ENCODE peak calls at places on chromosomes 7 and 10, in eight cellular contexts. A, M, T, G, D, Y, I and F are unnamed samples.
A peak's percentile ranks its signal among the peaks of the same experiment; 100 is the strongest.

GRCh38 chr7:67484244-67484751 is 487.7 kb downstream of the TYW1 start:
- DNase-seq in A (peak; percentile 17), M (peak; percentile 39), T (peak; percentile 68), G (peak; percentile 16), D (peak; percentile 66), Y (peak; percentile 38), I (no peak), F (no peak)

GRCh38 chr10:96346295-96346694 is 12.5 kb downstream of the OPALIN start:
- DNase-seq in A (no peak), M (no peak), T (no peak), G (no peak), D (no peak), Y (no peak), I (no peak), F (no peak)

GRCh38 chr7:80097756-80098155 is 36.9 kb upstream of the GNAI1 start:
- DNase-seq in A (no peak), M (no peak), T (peak; percentile 31), G (no peak), D (no peak), Y (no peak), I (no peak), F (no peak)

GRCh38 chr10:109984013-109984412 is 23.8 kb upstream of the ADD3 start:
- DNase-seq in A (no peak), M (no peak), T (no peak), G (peak; percentile 52), D (no peak), Y (no peak), I (no peak), F (no peak)

GRCh38 chr7:104922187-104923009 is 91.6 kb upstream of the KMT2E start:
- DNase-seq in A (no peak), M (no peak), T (peak; percentile 76), G (no peak), D (peak; percentile 45), Y (no peak), I (no peak), F (no peak)

GRCh38 chr7:138602456-138602855 is 98.7 kb downstream of the SVOPL start:
- DNase-seq in A (no peak), M (no peak), T (no peak), G (no peak), D (no peak), Y (no peak), I (no peak), F (no peak)

GRCh38 chr7:157495594-157495993 is 158.8 kb downstream of the DNAJB6 start:
- DNase-seq in A (no peak), M (no peak), T (no peak), G (no peak), D (no peak), Y (no peak), I (no peak), F (no peak)

GRCh38 chr10:115092555-115093285 is 445 bp upstream of the ATRNL1 start:
- DNase-seq in A (peak; percentile 37), M (peak; percentile 60), T (peak; percentile 14), G (peak; percentile 5), D (peak; percentile 58), Y (no peak), I (no peak), F (no peak)

GRCh38 chr7:133645870-133646492 is 393.1 kb downstream of the EXOC4 start:
- DNase-seq in A (no peak), M (no peak), T (peak; percentile 44), G (no peak), D (peak; percentile 65), Y (no peak), I (no peak), F (no peak)

GRCh38 chr10:23884671-23885070 is 324.3 kb upstream of the KIAA1217 start:
- DNase-seq in A (no peak), M (no peak), T (no peak), G (no peak), D (no peak), Y (no peak), I (no peak), F (no peak)

GRCh38 chr7:146375155-146375554 is 258.6 kb downstream of the CNTNAP2 start:
- DNase-seq in A (no peak), M (no peak), T (no peak), G (no peak), D (no peak), Y (no peak), I (no peak), F (no peak)

GRCh38 chr10:68721673-68721963 is 579 bp downstream of the CCAR1 start:
- DNase-seq in A (no peak), M (no peak), T (no peak), G (no peak), D (no peak), Y (no peak), I (no peak), F (no peak)

GRCh38 chr10:7561216-7561893 is 105.4 kb downstream of the ITIH5 start:
- DNase-seq in A (no peak), M (peak; percentile 51), T (peak; percentile 22), G (no peak), D (peak; percentile 21), Y (no peak), I (no peak), F (no peak)

GRCh38 chr7:121372376-121373024 is 23.6 kb downstream of the FAM3C start:
- DNase-seq in A (peak; percentile 23), M (no peak), T (peak; percentile 45), G (no peak), D (peak; percentile 36), Y (no peak), I (no peak), F (no peak)

GRCh38 chr7:83976302-83976701 is 218.3 kb downstream of the SEMA3A start:
- DNase-seq in A (peak; percentile 29), M (no peak), T (peak; percentile 51), G (peak; percentile 17), D (peak; percentile 67), Y (no peak), I (no peak), F (no peak)

GRCh38 chr10:132282667-132283603 is 24.8 kb downstream of the STK32C start:
- DNase-seq in A (no peak), M (no peak), T (no peak), G (no peak), D (peak; percentile 7), Y (no peak), I (no peak), F (no peak)

GRCh38 chr7:109256762-109257560 is 687.3 kb downstream of the DNAJB9 start:
- DNase-seq in A (no peak), M (no peak), T (no peak), G (no peak), D (no peak), Y (no peak), I (no peak), F (no peak)

GRCh38 chr10:60348982-60349381 is 40.7 kb downstream of the ANK3 start:
- DNase-seq in A (no peak), M (no peak), T (peak; percentile 51), G (no peak), D (peak; percentile 56), Y (no peak), I (no peak), F (no peak)

GRCh38 chr10:71825217-71825616 is 25.8 kb downstream of the PSAP start:
- DNase-seq in A (no peak), M (no peak), T (no peak), G (no peak), D (no peak), Y (no peak), I (no peak), F (no peak)

GRCh38 chr10:71821909-71822763 is 28.9 kb downstream of the PSAP start:
- DNase-seq in A (no peak), M (no peak), T (peak; percentile 53), G (no peak), D (no peak), Y (no peak), I (no peak), F (no peak)

GRCh38 chr10:71820966-71821365 is 30.1 kb downstream of the PSAP start:
- DNase-seq in A (no peak), M (no peak), T (no peak), G (no peak), D (no peak), Y (no peak), I (no peak), F (no peak)

GRCh38 chr10:71819985-71820384 is 31.1 kb downstream of the PSAP start:
- DNase-seq in A (no peak), M (no peak), T (no peak), G (no peak), D (no peak), Y (no peak), I (no peak), F (no peak)

DNA sequence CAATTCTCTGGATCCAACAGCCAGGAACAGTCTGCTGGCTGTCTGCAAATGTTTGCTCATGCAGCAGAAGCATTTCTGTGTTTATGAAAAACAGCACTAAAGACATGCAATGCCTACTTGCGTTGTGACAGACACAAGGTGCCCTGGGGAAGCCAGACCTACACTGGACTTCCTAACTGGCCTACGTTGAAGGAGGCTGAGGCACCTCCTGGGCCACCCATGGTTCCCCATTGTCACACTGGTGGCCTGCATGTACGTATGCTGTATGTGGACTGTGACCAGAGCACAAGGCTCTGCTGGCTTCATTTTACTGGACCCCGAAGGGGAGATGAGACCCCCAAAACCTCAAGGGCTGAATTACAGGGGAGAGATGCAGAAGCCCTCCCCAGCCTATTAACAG is 27.7 kb downstream of the PSAP start:
- DNase-seq in A (no peak), M (no peak), T (no peak), G (no peak), D (no peak), Y (no peak), I (no peak), F (no peak)
- H3K4me3 ChIP-seq in A (no peak overlapping the region), M (no peak overlapping the region), T (no peak overlapping the region), G (no peak overlapping the region), D (no peak overlapping the region), Y (no peak overlapping the region), I (no peak overlapping the region), F (no peak overlapping the region)

GRCh38 chr10:62054825-62055224 is 153.3 kb downstream of the ARID5B start:
- DNase-seq in A (no peak), M (no peak), T (no peak), G (no peak), D (no peak), Y (no peak), I (no peak), F (no peak)
- H3K4me3 ChIP-seq in A (peak overlapping the region; percentile 99), M (peak overlapping the region; percentile 32), T (no peak overlapping the region), G (no peak overlapping the region), D (peak overlapping the region; percentile 78), Y (no peak overlapping the region), I (peak overlapping the region; percentile 83), F (no peak overlapping the region)

DNA sequence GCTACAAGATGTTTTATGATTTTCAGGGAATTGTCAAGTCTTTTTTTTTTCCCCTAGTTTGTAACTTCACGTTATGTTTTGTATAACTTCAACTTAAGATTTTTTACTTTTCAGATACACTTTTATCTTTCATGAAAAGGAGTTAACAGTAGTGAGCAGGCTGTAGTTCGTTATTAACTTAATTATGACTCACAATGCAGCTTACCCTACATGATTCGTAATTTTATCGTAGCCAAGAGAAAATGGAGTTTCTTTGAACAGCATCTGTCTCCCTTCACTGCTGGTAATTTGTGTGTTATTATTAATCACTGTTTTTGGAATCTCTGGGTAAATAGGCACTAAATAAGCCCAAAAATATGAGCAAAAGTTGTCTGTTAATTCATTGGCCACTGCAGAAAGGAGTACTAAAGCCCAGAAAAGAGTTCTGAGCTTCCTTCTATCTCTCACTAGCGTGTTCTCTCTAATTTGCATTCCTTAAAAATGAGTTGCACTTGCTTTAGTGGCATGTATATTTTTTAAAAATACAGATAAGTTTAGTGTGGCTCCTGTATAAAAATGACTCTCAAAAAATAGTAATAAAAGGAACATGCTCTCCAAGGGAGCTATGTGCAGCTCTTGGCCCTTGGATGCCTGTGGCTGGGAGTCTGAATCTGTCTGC is 36.1 kb downstream of the RALA start:
- DNase-seq in A (no peak), M (no peak), T (peak; percentile 45), G (no peak), D (no peak), Y (no peak), I (no peak), F (no peak)
- H3K4me3 ChIP-seq in A (no peak overlapping the region), M (no peak overlapping the region), T (no peak overlapping the region), G (no peak overlapping the region), D (no peak overlapping the region), Y (no peak overlapping the region), I (no peak overlapping the region), F (no peak overlapping the region)

GRCh38 chr10:30984563-30985328 is 46.9 kb downstream of the ZNF438 start:
- DNase-seq in A (no peak), M (no peak), T (peak; percentile 72), G (no peak), D (peak; percentile 65), Y (no peak), I (no peak), F (no peak)
- H3K4me3 ChIP-seq in A (no peak overlapping the region), M (no peak overlapping the region), T (no peak overlapping the region), G (no peak overlapping the region), D (no peak overlapping the region), Y (no peak overlapping the region), I (no peak overlapping the region), F (no peak overlapping the region)